ENCODE peak calls at places on chromosome 6, in six cellular contexts. N, J, V, K, H and R are unnamed samples.

GRCh38 chr6:43772571-43773049 is 2.6 kb downstream of the VEGFA start:
- DNase-seq in N (peak; percentile 47), J (no peak), V (peak; percentile 76), K (no peak), H (peak; percentile 36), R (no peak)

GRCh38 chr6:96116674-96117073 is 100.9 kb downstream of the FUT9 start:
- DNase-seq in N (no peak), J (no peak), V (no peak), K (no peak), H (no peak), R (no peak)

GRCh38 chr6:87909849-87910248 is 137.8 kb upstream of the SPACA1 start:
- DNase-seq in N (no peak), J (no peak), V (no peak), K (peak; percentile 27), H (no peak), R (no peak)

GRCh38 chr6:163261361-163261760 is 153.2 kb upstream of the QKI start:
- DNase-seq in N (no peak), J (no peak), V (no peak), K (no peak), H (no peak), R (no peak)

GRCh38 chr6:127515794-127516675 is 3.1 kb downstream of the MTCL3 start:
- DNase-seq in N (peak; percentile 82), J (peak; percentile 77), V (peak; percentile 64), K (peak; percentile 30), H (no peak), R (no peak)

GRCh38 chr6:90217621-90218496 is 78.8 kb downstream of the BACH2 start:
- DNase-seq in N (no peak), J (no peak), V (no peak), K (no peak), H (no peak), R (no peak)

GRCh38 chr6:104829183-104829958 is 30.3 kb downstream of the HACE1 start:
- DNase-seq in N (no peak), J (no peak), V (no peak), K (no peak), H (no peak), R (no peak)

GRCh38 chr6:41734666-41735426 is 562 bp downstream of the TFEB start:
- DNase-seq in N (peak; percentile 86), J (peak; percentile 50), V (peak; percentile 91), K (no peak), H (peak; percentile 78), R (peak; percentile 90)

GRCh38 chr6:150613269-150613668 is 13.6 kb downstream of the PLEKHG1 start:
- DNase-seq in N (no peak), J (no peak), V (no peak), K (no peak), H (no peak), R (no peak)

GRCh38 chr6:158517581-158517980 is 42.3 kb upstream of the TMEM181 start:
- DNase-seq in N (no peak), J (no peak), V (no peak), K (no peak), H (no peak), R (no peak)

GRCh38 chr6:43949451-43950110 is 177.7 kb downstream of the MRPL14 start:
- DNase-seq in N (no peak), J (no peak), V (no peak), K (no peak), H (no peak), R (no peak)

GRCh38 chr6:146047356-146047755 is 18.5 kb downstream of the GRM1 start:
- DNase-seq in N (peak; percentile 34), J (no peak), V (no peak), K (no peak), H (no peak), R (no peak)

GRCh38 chr6:99330159-99330558 is 19.3 kb downstream of the FAXC start:
- DNase-seq in N (peak; percentile 37), J (peak; percentile 34), V (peak; percentile 29), K (peak; percentile 78), H (no peak), R (peak; percentile 44)

GRCh38 chr6:53496797-53497196 is 48.1 kb downstream of the GCLC start:
- DNase-seq in N (no peak), J (no peak), V (no peak), K (no peak), H (no peak), R (no peak)

GRCh38 chr6:5403076-5403475 is 141.8 kb downstream of the FARS2 start:
- DNase-seq in N (no peak), J (no peak), V (no peak), K (no peak), H (no peak), R (no peak)

GRCh38 chr6:63514488-63515173 is 57.6 kb upstream of the LOC128125822 start:
- DNase-seq in N (no peak), J (no peak), V (no peak), K (no peak), H (no peak), R (no peak)

GRCh38 chr6:26126394-26127221 is 39.4 kb downstream of the HFE start:
- DNase-seq in N (no peak), J (no peak), V (no peak), K (peak; percentile 65), H (no peak), R (no peak)

GRCh38 chr6:170249817-170250216 is 41.1 kb downstream of the DLL1 start:
- DNase-seq in N (no peak), J (no peak), V (peak; percentile 15), K (no peak), H (no peak), R (no peak)

GRCh38 chr6:85756982-85757381 is 114.3 kb upstream of the SYNCRIP start:
- DNase-seq in N (no peak), J (peak; percentile 22), V (no peak), K (peak; percentile 34), H (no peak), R (no peak)

GRCh38 chr6:3744901-3745470 is 6.5 kb downstream of the PXDC1 start:
- DNase-seq in N (no peak), J (no peak), V (peak; percentile 21), K (no peak), H (no peak), R (peak; percentile 77)

GRCh38 chr6:107489636-107490567 is at the start of gene SOBP:
- DNase-seq in N (peak; percentile 79), J (peak; percentile 72), V (peak; percentile 84), K (no peak), H (peak; percentile 47), R (peak; percentile 81)

GRCh38 chr6:144063246-144063743 is 32.1 kb downstream of the SF3B5 start:
- DNase-seq in N (no peak), J (peak; percentile 14), V (no peak), K (no peak), H (no peak), R (no peak)

GRCh38 chr6:28802417-28803336 is 121.1 kb downstream of the TRIM27 start:
- DNase-seq in N (no peak), J (no peak), V (no peak), K (peak; percentile 78), H (no peak), R (no peak)

GRCh38 chr6:33174784-33175183 is 17.5 kb downstream of the COL11A2 start:
- DNase-seq in N (no peak), J (no peak), V (no peak), K (no peak), H (no peak), R (no peak)

GRCh38 chr6:151690768-151691562 is 116.5 kb upstream of the ESR1 start:
- DNase-seq in N (no peak), J (no peak), V (no peak), K (peak; percentile 19), H (no peak), R (no peak)

GRCh38 chr6:35161776-35162607 is 20.9 kb upstream of the TCP11 start:
- DNase-seq in N (no peak), J (no peak), V (no peak), K (no peak), H (no peak), R (no peak)

GRCh38 chr6:12266571-12266970 is 23.6 kb upstream of the EDN1 start:
- DNase-seq in N (no peak), J (no peak), V (no peak), K (no peak), H (no peak), R (no peak)

GRCh38 chr6:121645100-121645745 is 209.8 kb downstream of the GJA1 start:
- DNase-seq in N (no peak), J (no peak), V (no peak), K (no peak), H (no peak), R (no peak)

GRCh38 chr6:170087946-170088348 is 202.9 kb downstream of the DLL1 start:
- DNase-seq in N (no peak), J (no peak), V (no peak), K (no peak), H (no peak), R (peak; percentile 17)

GRCh38 chr6:33787954-33788693 is 806 bp downstream of the LEMD2 start:
- DNase-seq in N (peak; percentile 74), J (peak; percentile 45), V (peak; percentile 86), K (peak; percentile 68), H (peak; percentile 74), R (peak; percentile 88)

GRCh38 chr6:77292564-77293546 is 170.4 kb downstream of the HTR1B start:
- DNase-seq in N (no peak), J (no peak), V (no peak), K (peak; percentile 43), H (no peak), R (no peak)

GRCh38 chr6:35202066-35202546 is 11.7 kb upstream of the SCUBE3 start:
- DNase-seq in N (no peak), J (no peak), V (peak; percentile 63), K (peak; percentile 50), H (no peak), R (no peak)

GRCh38 chr6:92538296-92538695 is 881.1 kb downstream of the EPHA7 start:
- DNase-seq in N (no peak), J (no peak), V (no peak), K (no peak), H (no peak), R (no peak)

GRCh38 chr6:11551053-11551452 is 13.5 kb downstream of the TMEM170B start:
- DNase-seq in N (no peak), J (no peak), V (no peak), K (no peak), H (no peak), R (no peak)

GRCh38 chr6:129239825-129240491 is 357.0 kb downstream of the LAMA2 start:
- DNase-seq in N (no peak), J (no peak), V (no peak), K (no peak), H (no peak), R (no peak)

GRCh38 chr6:52909131-52909530 is 367 bp downstream of the GSTA3 start:
- DNase-seq in N (no peak), J (no peak), V (no peak), K (no peak), H (no peak), R (no peak)

GRCh38 chr6:112912351-112913101 is 565.4 kb downstream of the RFPL4B start:
- DNase-seq in N (no peak), J (no peak), V (no peak), K (no peak), H (no peak), R (no peak)

GRCh38 chr6:11011787-11012234 is 32.3 kb downstream of the ELOVL2 start:
- DNase-seq in N (no peak), J (no peak), V (no peak), K (no peak), H (no peak), R (no peak)